ENCODE peak calls at places on chromosome 11, in six cellular contexts. W is neuronal stem cell; Q is stimulated activated CD4-positive, alpha-beta T cell treated with anti-CD3 and anti-CD28 coated beads, Interleukin-2, amount 100 ng/mL, for 48 hours; Y is HAP-1; N is NCI-H345; A is EH. B is an unnamed sample.

GRCh38 chr11:120112174-120112796 is 25.6 kb downstream of the TRIM29 start:
- DNase-seq in W (no peak), Q (no peak), Y (no peak), N (no peak), A (no peak), B (no peak)

GRCh38 chr11:68146010-68146540 is 24.9 kb upstream of the CHKA start:
- DNase-seq in W (no peak), Q (no peak), Y (no peak), N (peak), A (peak), B (no peak)

GRCh38 chr11:67422894-67423293 is 5.4 kb upstream of the RPS6KB2 start:
- DNase-seq in W (no peak), Q (no peak), Y (no peak), N (no peak), A (no peak), B (no peak)

GRCh38 chr11:31641477-31642062 is 132.0 kb downstream of the ELP4 start:
- DNase-seq in W (peak), Q (no peak), Y (peak), N (peak), A (peak), B (peak)

GRCh38 chr11:78420255-78420764 is 2.7 kb upstream of the GAB2 start:
- DNase-seq in W (peak), Q (peak), Y (peak), N (peak), A (peak), B (peak)

GRCh38 chr11:110527146-110527545 is 97.4 kb downstream of the FDX1 start:
- DNase-seq in W (no peak), Q (no peak), Y (no peak), N (no peak), A (peak), B (no peak)

GRCh38 chr11:108882211-108882831 is 217.5 kb downstream of the DDX10 start:
- DNase-seq in W (no peak), Q (no peak), Y (no peak), N (no peak), A (no peak), B (no peak)

GRCh38 chr11:81772161-81772560 is 961.5 kb downstream of the FAM181B start:
- DNase-seq in W (peak), Q (no peak), Y (no peak), N (no peak), A (no peak), B (no peak)

GRCh38 chr11:112320668-112321067 is 60.0 kb upstream of the PLET1 start:
- DNase-seq in W (no peak), Q (no peak), Y (no peak), N (peak), A (peak), B (peak)

GRCh38 chr11:6418199-6418957 is 516 bp downstream of the APBB1 start:
- DNase-seq in W (peak), Q (no peak), Y (no peak), N (peak), A (peak), B (peak)

GRCh38 chr11:16843307-16843706 is 104.9 kb downstream of the C11orf58 start:
- DNase-seq in W (no peak), Q (no peak), Y (no peak), N (peak), A (no peak), B (no peak)

GRCh38 chr11:2934611-2935239 is 5.5 kb upstream of the PHLDA2 start:
- DNase-seq in W (no peak), Q (no peak), Y (no peak), N (no peak), A (no peak), B (no peak)

GRCh38 chr11:48036011-48036410 is 55.7 kb downstream of the PTPRJ start:
- DNase-seq in W (no peak), Q (no peak), Y (no peak), N (no peak), A (peak), B (no peak)

GRCh38 chr11:44817207-44817944 is 90.6 kb downstream of the TSPAN18 start:
- DNase-seq in W (no peak), Q (no peak), Y (no peak), N (no peak), A (peak), B (peak)

GRCh38 chr11:73176145-73176891 is 34.2 kb upstream of the FCHSD2 start:
- DNase-seq in W (no peak), Q (no peak), Y (no peak), N (no peak), A (no peak), B (no peak)